ENCODE peak calls at places on chromosomes 3 and 15, in eight cellular contexts. L is NCI-H1417; I is GM20000; G is ovary; S is AG09319; P is activated T-cell treated with anti-CD3 and anti-CD28 coated beads, Interleukin-2, amount 50 U/mL, for 48 hours; U is NCI-H1092; Q is mucosa of gallbladder. K is an unnamed sample.

GRCh38 chr3:14298991-14299555 is 103.3 kb upstream of the SLC6A6 start:
- DNase-seq in L (no peak), I (no peak), G (peak; percentile 46), S (no peak), P (no peak), U (no peak), Q (no peak), K (no peak)

GRCh38 chr3:155392138-155392537 is 98.7 kb upstream of the STRIT1 start:
- DNase-seq in L (no peak), I (no peak), G (no peak), S (no peak), P (no peak), U (no peak), Q (no peak), K (no peak)

GRCh38 chr15:70096215-70096974 is 1.3 kb downstream of the TLE3 start:
- DNase-seq in L (peak; percentile 47), I (peak; percentile 70), G (peak; percentile 68), S (no peak), P (peak; percentile 76), U (no peak), Q (peak; percentile 35), K (no peak)

GRCh38 chr15:78714890-78715289 is 73.9 kb upstream of the CHRNB4 start:
- DNase-seq in L (no peak), I (no peak), G (no peak), S (no peak), P (peak; percentile 21), U (no peak), Q (no peak), K (no peak)

GRCh38 chr3:189903562-189904250 is 217.0 kb downstream of the P3H2 start:
- DNase-seq in L (no peak), I (no peak), G (no peak), S (no peak), P (no peak), U (no peak), Q (no peak), K (no peak)

GRCh38 chr3:33134026-33134625 is 20.3 kb downstream of the CRTAP start:
- DNase-seq in L (no peak), I (no peak), G (no peak), S (no peak), P (no peak), U (no peak), Q (no peak), K (no peak)

GRCh38 chr3:107994181-107994580 is 96.7 kb downstream of the CD47 start:
- DNase-seq in L (no peak), I (no peak), G (no peak), S (no peak), P (no peak), U (no peak), Q (no peak), K (no peak)

GRCh38 chr3:40179016-40179415 is 130.5 kb upstream of the EIF1B start:
- DNase-seq in L (peak; percentile 60), I (peak; percentile 54), G (peak; percentile 80), S (peak; percentile 53), P (peak; percentile 74), U (peak; percentile 33), Q (peak; percentile 79), K (peak; percentile 56)

GRCh38 chr3:83715307-83715706 is 1243.5 kb upstream of the CADM2 start:
- DNase-seq in L (no peak), I (no peak), G (no peak), S (no peak), P (no peak), U (no peak), Q (no peak), K (no peak)

GRCh38 chr3:264394-265156 is 68.0 kb downstream of the CHL1 start:
- DNase-seq in L (no peak), I (no peak), G (no peak), S (peak; percentile 4), P (no peak), U (no peak), Q (peak; percentile 14), K (no peak)

GRCh38 chr3:61618871-61619270 is 57.5 kb downstream of the PTPRG start:
- DNase-seq in L (no peak), I (no peak), G (no peak), S (no peak), P (no peak), U (no peak), Q (no peak), K (no peak)

GRCh38 chr3:27201435-27201966 is 167.7 kb downstream of the NEK10 start:
- DNase-seq in L (no peak), I (no peak), G (no peak), S (no peak), P (no peak), U (no peak), Q (peak; percentile 32), K (no peak)

GRCh38 chr3:4060064-4060463 is 243.1 kb upstream of the SETMAR start:
- DNase-seq in L (no peak), I (no peak), G (no peak), S (no peak), P (no peak), U (no peak), Q (no peak), K (no peak)

GRCh38 chr3:168424059-168424765 is 328.5 kb upstream of the GOLIM4 start:
- DNase-seq in L (no peak), I (no peak), G (no peak), S (no peak), P (no peak), U (no peak), Q (no peak), K (no peak)

GRCh38 chr3:12729313-12729676 is 29.8 kb downstream of the TMEM40 start:
- DNase-seq in L (peak; percentile 67), I (no peak), G (no peak), S (no peak), P (no peak), U (no peak), Q (no peak), K (no peak)

GRCh38 chr15:67100808-67101581 is 35.6 kb downstream of the SMAD3 start:
- DNase-seq in L (no peak), I (peak; percentile 61), G (no peak), S (no peak), P (peak; percentile 79), U (no peak), Q (no peak), K (no peak)

GRCh38 chr15:58309993-58310928 is 121.5 kb upstream of the LIPC start:
- DNase-seq in L (no peak), I (no peak), G (no peak), S (no peak), P (no peak), U (no peak), Q (peak; percentile 53), K (no peak)

GRCh38 chr3:160003520-160004128 is 15.0 kb downstream of the IL12A start:
- DNase-seq in L (peak; percentile 21), I (peak; percentile 52), G (peak; percentile 13), S (no peak), P (peak; percentile 61), U (peak; percentile 35), Q (peak; percentile 16), K (peak; percentile 62)

GRCh38 chr3:143975549-143976152 is 4.0 kb downstream of the DIPK2A start:
- DNase-seq in L (no peak), I (peak; percentile 20), G (no peak), S (no peak), P (no peak), U (no peak), Q (peak; percentile 14), K (no peak)

GRCh38 chr15:46408312-46408711 is 773.5 kb downstream of the SQOR start:
- DNase-seq in L (no peak), I (no peak), G (no peak), S (no peak), P (no peak), U (no peak), Q (no peak), K (no peak)

GRCh38 chr15:39976291-39977274 is 42.7 kb downstream of the EIF2AK4 start:
- DNase-seq in L (no peak), I (peak; percentile 63), G (peak; percentile 72), S (peak; percentile 23), P (peak; percentile 51), U (peak; percentile 25), Q (peak; percentile 53), K (peak; percentile 50)

GRCh38 chr3:72080101-72080500 is 295.2 kb upstream of the PROK2 start:
- DNase-seq in L (no peak), I (no peak), G (no peak), S (no peak), P (no peak), U (no peak), Q (no peak), K (no peak)

GRCh38 chr3:84440306-84440705 is 518.5 kb upstream of the CADM2 start:
- DNase-seq in L (no peak), I (no peak), G (no peak), S (no peak), P (no peak), U (no peak), Q (no peak), K (no peak)

K was measured in substantia nigra.